ENCODE peak calls at places on chromosomes 4 and X, in seven cellular contexts. Q is GM23338; X is stimulated activated CD4-positive, alpha-beta T cell treated with anti-CD3 and anti-CD28 coated beads, TNF-alpha, amount 100 ng/mL, for 4 hours; W is NCI-H460; H is posterior vena cava; V is activated naive CD4-positive, alpha-beta T cell treated with anti-CD3 and anti-CD28 coated beads, Interleukin-2, amount 10 ng/mL, durations not matched to agents 7 days and 5 days; A is T-helper 17 cell. U is an unnamed sample.

GRCh38 chr4:24930136-24930535 is 17.3 kb upstream of the CCDC149 start:
- DNase-seq in Q (no peak), X (no peak), W (no peak), H (no peak), V (no peak), A (no peak), U (no peak)

GRCh38 chrX:312621-313331 is 5.8 kb downstream of the GTPBP6 start:
- DNase-seq in Q (no peak), X (no peak), W (no peak), H (peak; percentile 77), V (no peak), A (no peak), U (no peak)

GRCh38 chr4:15004701-15005301 is 2.5 kb downstream of the CPEB2 start:
- DNase-seq in Q (peak; percentile 80), X (peak; percentile 10), W (no peak), H (peak; percentile 94), V (peak; percentile 67), A (peak; percentile 25), U (peak; percentile 64)

GRCh38 chrX:21047034-21047455 is 327.2 kb upstream of the CNKSR2 start:
- DNase-seq in Q (peak; percentile 46), X (no peak), W (no peak), H (no peak), V (no peak), A (no peak), U (no peak)

GRCh38 chr4:956531-957230 is 16.7 kb downstream of the DGKQ start:
- DNase-seq in Q (no peak), X (no peak), W (no peak), H (peak; percentile 65), V (no peak), A (no peak), U (no peak)

GRCh38 chr4:6953751-6954380 is 44.2 kb downstream of the TBC1D14 start:
- DNase-seq in Q (peak; percentile 96), X (no peak), W (no peak), H (peak; percentile 94), V (no peak), A (no peak), U (no peak)

GRCh38 chr4:129358571-129358970 is 262.6 kb downstream of the C4orf33 start:
- DNase-seq in Q (no peak), X (no peak), W (no peak), H (no peak), V (no peak), A (no peak), U (no peak)

GRCh38 chrX:11864171-11864570 is 106.1 kb downstream of the MSL3 start:
- DNase-seq in Q (no peak), X (no peak), W (no peak), H (no peak), V (no peak), A (no peak), U (no peak)

GRCh38 chr4:175536852-175537453 is 275.1 kb downstream of the GPM6A start:
- DNase-seq in Q (peak; percentile 79), X (no peak), W (peak; percentile 72), H (no peak), V (no peak), A (no peak), U (no peak)

GRCh38 chr4:52874948-52875347 is 12.8 kb downstream of the RASL11B start:
- DNase-seq in Q (no peak), X (no peak), W (no peak), H (no peak), V (no peak), A (no peak), U (no peak)

GRCh38 chr4:122542411-122543236 is 78.2 kb downstream of the IL21 start:
- DNase-seq in Q (no peak), X (no peak), W (no peak), H (no peak), V (no peak), A (no peak), U (no peak)

GRCh38 chr4:138222041-138222440 is 20.1 kb downstream of the SLC7A11 start:
- DNase-seq in Q (no peak), X (no peak), W (peak; percentile 85), H (no peak), V (no peak), A (no peak), U (no peak)

GRCh38 chrX:85836868-85837267 is 210.5 kb downstream of the CHM start:
- DNase-seq in Q (no peak), X (no peak), W (no peak), H (no peak), V (no peak), A (no peak), U (no peak)

GRCh38 chr4:102518703-102519131 is 17.6 kb downstream of the NFKB1 start:
- DNase-seq in Q (no peak), X (no peak), W (no peak), H (no peak), V (no peak), A (no peak), U (peak; percentile 20)

GRCh38 chr4:40427138-40427537 is 92.0 kb downstream of the CHRNA9 start:
- DNase-seq in Q (no peak), X (no peak), W (no peak), H (no peak), V (no peak), A (no peak), U (no peak)

GRCh38 chr4:187826725-187827124 is 168.8 kb upstream of the ZFP42 start:
- DNase-seq in Q (peak; percentile 6), X (no peak), W (peak; percentile 12), H (no peak), V (no peak), A (no peak), U (no peak)

GRCh38 chr4:98510757-98511517 is 147.5 kb downstream of the TSPAN5 start:
- DNase-seq in Q (no peak), X (no peak), W (no peak), H (no peak), V (peak; percentile 24), A (no peak), U (peak; percentile 69)

GRCh38 chr4:53601251-53601764 is 10.0 kb upstream of the LNX1 start:
- DNase-seq in Q (peak; percentile 83), X (no peak), W (no peak), H (no peak), V (no peak), A (no peak), U (no peak)

GRCh38 chr4:79852305-79852730 is 220.7 kb downstream of the ANTXR2 start:
- DNase-seq in Q (peak; percentile 21), X (no peak), W (peak; percentile 83), H (peak; percentile 48), V (no peak), A (no peak), U (no peak)

GRCh38 chr4:11293866-11294265 is 134.8 kb downstream of the HS3ST1 start:
- DNase-seq in Q (no peak), X (no peak), W (no peak), H (no peak), V (no peak), A (no peak), U (no peak)

U was measured in activated CD4-positive, alpha-beta memory T cell treated with anti-CD3 and anti-CD28 coated beads for 36 hours.